ENCODE peak calls at places on chromosomes 16 and 17, in seven cellular contexts. One of them, this sample, is unnamed.

GRCh38 chr17:4739122-4740024 is at the start of the genes CXCL16 and ZMYND15:
- DNase-seq in RPMI8226: peak; percentile 67
- DNase-seq in GM04504: no peak
- DNase-seq in kidney glomerular epithelial cell: peak; percentile 31
- DNase-seq in activated T-helper 9 cell treated with anti-CD3 and anti-CD28 coated beads, Interleukin-2, amount 50 U/mL, for 16 hours: peak; percentile 45
- DNase-seq in DMS153: no peak
- DNase-seq in stimulated activated naive CD4-positive, alpha-beta T cell: peak; percentile 54
- DNase-seq in this sample: peak; percentile 52

GRCh38 chr16:57889522-57889921 is 81.4 kb downstream of the CNGB1 start:
- DNase-seq in GM04504: no peak
- DNase-seq in stimulated activated naive CD4-positive, alpha-beta T cell: no peak
- DNase-seq in RPMI8226: no peak
- DNase-seq in activated T-helper 9 cell treated with anti-CD3 and anti-CD28 coated beads, Interleukin-2, amount 50 U/mL, for 16 hours: no peak
- DNase-seq in kidney glomerular epithelial cell: no peak
- DNase-seq in DMS153: no peak
- DNase-seq in this sample: no peak

GRCh38 chr17:74491645-74492044 is 25.2 kb downstream of the CD300A start:
- DNase-seq in activated T-helper 9 cell treated with anti-CD3 and anti-CD28 coated beads, Interleukin-2, amount 50 U/mL, for 16 hours: no peak
- DNase-seq in RPMI8226: no peak
- DNase-seq in stimulated activated naive CD4-positive, alpha-beta T cell: no peak
- DNase-seq in GM04504: no peak
- DNase-seq in DMS153: no peak
- DNase-seq in kidney glomerular epithelial cell: no peak
- DNase-seq in this sample: no peak

GRCh38 chr16:18839555-18839954 is 38.2 kb upstream of the ARL6IP1 start:
- DNase-seq in stimulated activated naive CD4-positive, alpha-beta T cell: no peak
- DNase-seq in kidney glomerular epithelial cell: no peak
- DNase-seq in GM04504: no peak
- DNase-seq in RPMI8226: no peak
- DNase-seq in DMS153: no peak
- DNase-seq in activated T-helper 9 cell treated with anti-CD3 and anti-CD28 coated beads, Interleukin-2, amount 50 U/mL, for 16 hours: no peak
- DNase-seq in this sample: no peak

GRCh38 chr17:71849783-71850768 is 270.7 kb upstream of the SOX9 start:
- DNase-seq in RPMI8226: no peak
- DNase-seq in GM04504: no peak
- DNase-seq in activated T-helper 9 cell treated with anti-CD3 and anti-CD28 coated beads, Interleukin-2, amount 50 U/mL, for 16 hours: no peak
- DNase-seq in stimulated activated naive CD4-positive, alpha-beta T cell: no peak
- DNase-seq in kidney glomerular epithelial cell: peak; percentile 54
- DNase-seq in DMS153: no peak
- DNase-seq in this sample: no peak

GRCh38 chr16:60091076-60091475 is 1357.0 kb upstream of the GOT2 start:
- DNase-seq in DMS153: no peak
- DNase-seq in activated T-helper 9 cell treated with anti-CD3 and anti-CD28 coated beads, Interleukin-2, amount 50 U/mL, for 16 hours: no peak
- DNase-seq in stimulated activated naive CD4-positive, alpha-beta T cell: no peak
- DNase-seq in kidney glomerular epithelial cell: no peak
- DNase-seq in RPMI8226: no peak
- DNase-seq in GM04504: no peak
- DNase-seq in this sample: no peak

GRCh38 chr17:75301031-75301430 is 11.8 kb upstream of the SLC25A19 start:
- DNase-seq in GM04504: no peak
- DNase-seq in stimulated activated naive CD4-positive, alpha-beta T cell: no peak
- DNase-seq in RPMI8226: no peak
- DNase-seq in activated T-helper 9 cell treated with anti-CD3 and anti-CD28 coated beads, Interleukin-2, amount 50 U/mL, for 16 hours: no peak
- DNase-seq in DMS153: no peak
- DNase-seq in kidney glomerular epithelial cell: no peak
- DNase-seq in this sample: no peak

GRCh38 chr16:69131749-69132423 is 502 bp downstream of the CHTF8 start:
- DNase-seq in GM04504: peak; percentile 42
- DNase-seq in kidney glomerular epithelial cell: peak; percentile 46
- DNase-seq in stimulated activated naive CD4-positive, alpha-beta T cell: peak; percentile 79
- DNase-seq in RPMI8226: peak; percentile 85
- DNase-seq in activated T-helper 9 cell treated with anti-CD3 and anti-CD28 coated beads, Interleukin-2, amount 50 U/mL, for 16 hours: peak; percentile 65
- DNase-seq in DMS153: peak; percentile 31
- DNase-seq in this sample: peak; percentile 63

GRCh38 chr17:56761387-56761786 is 72.3 kb downstream of the C17orf67 start:
- DNase-seq in kidney glomerular epithelial cell: no peak
- DNase-seq in stimulated activated naive CD4-positive, alpha-beta T cell: no peak
- DNase-seq in RPMI8226: no peak
- DNase-seq in GM04504: no peak
- DNase-seq in DMS153: no peak
- DNase-seq in activated T-helper 9 cell treated with anti-CD3 and anti-CD28 coated beads, Interleukin-2, amount 50 U/mL, for 16 hours: no peak
- DNase-seq in this sample: no peak

GRCh38 chr16:77912617-77913016 is 109.7 kb upstream of the CLEC3A start:
- DNase-seq in RPMI8226: no peak
- DNase-seq in DMS153: no peak
- DNase-seq in kidney glomerular epithelial cell: no peak
- DNase-seq in GM04504: no peak
- DNase-seq in activated T-helper 9 cell treated with anti-CD3 and anti-CD28 coated beads, Interleukin-2, amount 50 U/mL, for 16 hours: no peak
- DNase-seq in stimulated activated naive CD4-positive, alpha-beta T cell: no peak
- DNase-seq in this sample: no peak

GRCh38 chr16:10990378-10990777 is 46.0 kb downstream of the CLEC16A start:
- DNase-seq in RPMI8226: no peak
- DNase-seq in DMS153: no peak
- DNase-seq in GM04504: no peak
- DNase-seq in kidney glomerular epithelial cell: no peak
- DNase-seq in stimulated activated naive CD4-positive, alpha-beta T cell: no peak
- DNase-seq in activated T-helper 9 cell treated with anti-CD3 and anti-CD28 coated beads, Interleukin-2, amount 50 U/mL, for 16 hours: no peak
- DNase-seq in this sample: no peak

GRCh38 chr16:66429290-66429962 is 2.3 kb downstream of the BEAN1 start:
- DNase-seq in kidney glomerular epithelial cell: no peak
- DNase-seq in activated T-helper 9 cell treated with anti-CD3 and anti-CD28 coated beads, Interleukin-2, amount 50 U/mL, for 16 hours: no peak
- DNase-seq in GM04504: no peak
- DNase-seq in RPMI8226: no peak
- DNase-seq in DMS153: no peak
- DNase-seq in stimulated activated naive CD4-positive, alpha-beta T cell: no peak
- DNase-seq in this sample: no peak

GRCh38 chr17:45640141-45640850 is 143.8 kb upstream of the CRHR1 start:
- DNase-seq in kidney glomerular epithelial cell: no peak
- DNase-seq in activated T-helper 9 cell treated with anti-CD3 and anti-CD28 coated beads, Interleukin-2, amount 50 U/mL, for 16 hours: peak; percentile 55
- DNase-seq in DMS153: no peak
- DNase-seq in RPMI8226: peak; percentile 70
- DNase-seq in GM04504: peak; percentile 39
- DNase-seq in stimulated activated naive CD4-positive, alpha-beta T cell: no peak
- DNase-seq in this sample: peak; percentile 79

GRCh38 chr16:55501549-55502322 is 7.1 kb upstream of the LPCAT2 start:
- DNase-seq in activated T-helper 9 cell treated with anti-CD3 and anti-CD28 coated beads, Interleukin-2, amount 50 U/mL, for 16 hours: no peak
- DNase-seq in RPMI8226: no peak
- DNase-seq in stimulated activated naive CD4-positive, alpha-beta T cell: no peak
- DNase-seq in kidney glomerular epithelial cell: no peak
- DNase-seq in DMS153: no peak
- DNase-seq in GM04504: no peak
- DNase-seq in this sample: no peak

GRCh38 chr17:37405955-37406634 is 541 bp downstream of the ACACA start:
- DNase-seq in stimulated activated naive CD4-positive, alpha-beta T cell: no peak
- DNase-seq in RPMI8226: no peak
- DNase-seq in activated T-helper 9 cell treated with anti-CD3 and anti-CD28 coated beads, Interleukin-2, amount 50 U/mL, for 16 hours: no peak
- DNase-seq in DMS153: no peak
- DNase-seq in GM04504: no peak
- DNase-seq in kidney glomerular epithelial cell: no peak
- DNase-seq in this sample: peak; percentile 50

GRCh38 chr16:56848955-56849689 is 15.9 kb upstream of the SLC12A3 start:
- DNase-seq in RPMI8226: peak; percentile 82
- DNase-seq in DMS153: no peak
- DNase-seq in stimulated activated naive CD4-positive, alpha-beta T cell: no peak
- DNase-seq in GM04504: peak; percentile 56
- DNase-seq in kidney glomerular epithelial cell: peak; percentile 89
- DNase-seq in activated T-helper 9 cell treated with anti-CD3 and anti-CD28 coated beads, Interleukin-2, amount 50 U/mL, for 16 hours: no peak
- DNase-seq in this sample: no peak

GRCh38 chr16:83403751-83404150 is 404.0 kb upstream of the HSBP1 start:
- DNase-seq in stimulated activated naive CD4-positive, alpha-beta T cell: no peak
- DNase-seq in DMS153: no peak
- DNase-seq in GM04504: peak; percentile 52
- DNase-seq in activated T-helper 9 cell treated with anti-CD3 and anti-CD28 coated beads, Interleukin-2, amount 50 U/mL, for 16 hours: no peak
- DNase-seq in RPMI8226: no peak
- DNase-seq in kidney glomerular epithelial cell: peak; percentile 48
- DNase-seq in this sample: no peak

GRCh38 chr17:50889528-50890118 is 23.5 kb upstream of the TOB1 start:
- DNase-seq in stimulated activated naive CD4-positive, alpha-beta T cell: no peak
- DNase-seq in kidney glomerular epithelial cell: no peak
- DNase-seq in GM04504: no peak
- DNase-seq in RPMI8226: no peak
- DNase-seq in DMS153: no peak
- DNase-seq in activated T-helper 9 cell treated with anti-CD3 and anti-CD28 coated beads, Interleukin-2, amount 50 U/mL, for 16 hours: no peak
- DNase-seq in this sample: no peak